ENCODE peak calls at places on chromosomes 1 and 21, in ten cellular contexts. One of them, this sample, is unnamed.
A peak's percentile ranks its signal among the peaks of the same experiment; 100 is the strongest.

GRCh38 chr1:226702957-226703831 is 35.9 kb downstream of the ITPKB start:
- DNase-seq in activated CD4-positive, alpha-beta T cell treated with anti-CD3 and anti-CD28 coated beads, Interleukin-2, amount 50 U/mL, for 4 hours: peak; percentile 68
- DNase-seq in lung microvascular endothelial cell: peak; percentile 61
- DNase-seq in activated naive CD8-positive, alpha-beta T cell treated with anti-CD3 and anti-CD28 coated beads for 36 hours: peak; percentile 91
- DNase-seq in stimulated activated CD4-positive, alpha-beta T cell treated with anti-CD3 and anti-CD28 coated beads, Interleukin-4, amount 100 ng/mL, for 24 hours: peak; percentile 79
- DNase-seq in T-helper 2 cell: peak; percentile 67
- DNase-seq in EH: peak; percentile 83
- DNase-seq in coronary artery: peak; percentile 83
- DNase-seq in GM12892: peak; percentile 88
- DNase-seq in left ventricle myocardium superior: peak; percentile 91
- DNase-seq in this sample: peak; percentile 77

GRCh38 chr1:201350884-201351283 is 26.6 kb downstream of the TNNT2 start:
- DNase-seq in left ventricle myocardium superior: no peak
- DNase-seq in EH: no peak
- DNase-seq in coronary artery: no peak
- DNase-seq in activated naive CD8-positive, alpha-beta T cell treated with anti-CD3 and anti-CD28 coated beads for 36 hours: no peak
- DNase-seq in activated CD4-positive, alpha-beta T cell treated with anti-CD3 and anti-CD28 coated beads, Interleukin-2, amount 50 U/mL, for 4 hours: no peak
- DNase-seq in GM12892: no peak
- DNase-seq in stimulated activated CD4-positive, alpha-beta T cell treated with anti-CD3 and anti-CD28 coated beads, Interleukin-4, amount 100 ng/mL, for 24 hours: no peak
- DNase-seq in lung microvascular endothelial cell: no peak
- DNase-seq in T-helper 2 cell: no peak
- DNase-seq in this sample: no peak

GRCh38 chr1:84148758-84149157 is 4.7 kb downstream of the PRKACB start:
- DNase-seq in lung microvascular endothelial cell: no peak
- DNase-seq in T-helper 2 cell: no peak
- DNase-seq in activated naive CD8-positive, alpha-beta T cell treated with anti-CD3 and anti-CD28 coated beads for 36 hours: no peak
- DNase-seq in coronary artery: no peak
- DNase-seq in stimulated activated CD4-positive, alpha-beta T cell treated with anti-CD3 and anti-CD28 coated beads, Interleukin-4, amount 100 ng/mL, for 24 hours: no peak
- DNase-seq in GM12892: no peak
- DNase-seq in EH: no peak
- DNase-seq in activated CD4-positive, alpha-beta T cell treated with anti-CD3 and anti-CD28 coated beads, Interleukin-2, amount 50 U/mL, for 4 hours: no peak
- DNase-seq in left ventricle myocardium superior: no peak
- DNase-seq in this sample: no peak

GRCh38 chr1:3821004-3821933 is 25.0 kb upstream of the LRRC47 start:
- DNase-seq in T-helper 2 cell: no peak
- DNase-seq in EH: no peak
- DNase-seq in coronary artery: no peak
- DNase-seq in left ventricle myocardium superior: no peak
- DNase-seq in activated naive CD8-positive, alpha-beta T cell treated with anti-CD3 and anti-CD28 coated beads for 36 hours: no peak
- DNase-seq in activated CD4-positive, alpha-beta T cell treated with anti-CD3 and anti-CD28 coated beads, Interleukin-2, amount 50 U/mL, for 4 hours: no peak
- DNase-seq in GM12892: no peak
- DNase-seq in stimulated activated CD4-positive, alpha-beta T cell treated with anti-CD3 and anti-CD28 coated beads, Interleukin-4, amount 100 ng/mL, for 24 hours: no peak
- DNase-seq in lung microvascular endothelial cell: no peak
- DNase-seq in this sample: no peak

GRCh38 chr21:17468698-17469097 is 44.1 kb upstream of the CXADR start:
- DNase-seq in stimulated activated CD4-positive, alpha-beta T cell treated with anti-CD3 and anti-CD28 coated beads, Interleukin-4, amount 100 ng/mL, for 24 hours: no peak
- DNase-seq in left ventricle myocardium superior: no peak
- DNase-seq in activated naive CD8-positive, alpha-beta T cell treated with anti-CD3 and anti-CD28 coated beads for 36 hours: no peak
- DNase-seq in EH: no peak
- DNase-seq in T-helper 2 cell: no peak
- DNase-seq in GM12892: no peak
- DNase-seq in activated CD4-positive, alpha-beta T cell treated with anti-CD3 and anti-CD28 coated beads, Interleukin-2, amount 50 U/mL, for 4 hours: no peak
- DNase-seq in coronary artery: no peak
- DNase-seq in lung microvascular endothelial cell: no peak
- DNase-seq in this sample: no peak

GRCh38 chr1:99347041-99347684 is 82.9 kb downstream of the PLPPR4 start:
- DNase-seq in lung microvascular endothelial cell: no peak
- DNase-seq in EH: no peak
- DNase-seq in T-helper 2 cell: no peak
- DNase-seq in activated naive CD8-positive, alpha-beta T cell treated with anti-CD3 and anti-CD28 coated beads for 36 hours: no peak
- DNase-seq in activated CD4-positive, alpha-beta T cell treated with anti-CD3 and anti-CD28 coated beads, Interleukin-2, amount 50 U/mL, for 4 hours: no peak
- DNase-seq in coronary artery: no peak
- DNase-seq in stimulated activated CD4-positive, alpha-beta T cell treated with anti-CD3 and anti-CD28 coated beads, Interleukin-4, amount 100 ng/mL, for 24 hours: no peak
- DNase-seq in left ventricle myocardium superior: no peak
- DNase-seq in GM12892: no peak
- DNase-seq in this sample: no peak

GRCh38 chr1:9586147-9586766 is 2.5 kb upstream of the TMEM201 start:
- DNase-seq in coronary artery: no peak
- DNase-seq in lung microvascular endothelial cell: no peak
- DNase-seq in activated naive CD8-positive, alpha-beta T cell treated with anti-CD3 and anti-CD28 coated beads for 36 hours: no peak
- DNase-seq in EH: no peak
- DNase-seq in stimulated activated CD4-positive, alpha-beta T cell treated with anti-CD3 and anti-CD28 coated beads, Interleukin-4, amount 100 ng/mL, for 24 hours: no peak
- DNase-seq in GM12892: no peak
- DNase-seq in T-helper 2 cell: no peak
- DNase-seq in activated CD4-positive, alpha-beta T cell treated with anti-CD3 and anti-CD28 coated beads, Interleukin-2, amount 50 U/mL, for 4 hours: no peak
- DNase-seq in left ventricle myocardium superior: peak; percentile 6
- DNase-seq in this sample: no peak

GRCh38 chr1:180598333-180598979 is 33.4 kb upstream of the XPR1 start:
- DNase-seq in lung microvascular endothelial cell: no peak
- DNase-seq in left ventricle myocardium superior: no peak
- DNase-seq in T-helper 2 cell: no peak
- DNase-seq in EH: peak; percentile 32
- DNase-seq in coronary artery: no peak
- DNase-seq in activated naive CD8-positive, alpha-beta T cell treated with anti-CD3 and anti-CD28 coated beads for 36 hours: no peak
- DNase-seq in GM12892: no peak
- DNase-seq in stimulated activated CD4-positive, alpha-beta T cell treated with anti-CD3 and anti-CD28 coated beads, Interleukin-4, amount 100 ng/mL, for 24 hours: no peak
- DNase-seq in activated CD4-positive, alpha-beta T cell treated with anti-CD3 and anti-CD28 coated beads, Interleukin-2, amount 50 U/mL, for 4 hours: no peak
- DNase-seq in this sample: no peak

GRCh38 chr21:27104749-27105439 is 138.0 kb upstream of the ADAMTS5 start:
- DNase-seq in stimulated activated CD4-positive, alpha-beta T cell treated with anti-CD3 and anti-CD28 coated beads, Interleukin-4, amount 100 ng/mL, for 24 hours: no peak
- DNase-seq in activated naive CD8-positive, alpha-beta T cell treated with anti-CD3 and anti-CD28 coated beads for 36 hours: no peak
- DNase-seq in lung microvascular endothelial cell: no peak
- DNase-seq in left ventricle myocardium superior: no peak
- DNase-seq in coronary artery: no peak
- DNase-seq in EH: peak; percentile 70
- DNase-seq in GM12892: no peak
- DNase-seq in activated CD4-positive, alpha-beta T cell treated with anti-CD3 and anti-CD28 coated beads, Interleukin-2, amount 50 U/mL, for 4 hours: no peak
- DNase-seq in T-helper 2 cell: no peak
- DNase-seq in this sample: no peak

GRCh38 chr1:114671011-114671938 is 1.4 kb upstream of the DENND2C start:
- DNase-seq in activated naive CD8-positive, alpha-beta T cell treated with anti-CD3 and anti-CD28 coated beads for 36 hours: no peak
- DNase-seq in left ventricle myocardium superior: no peak
- DNase-seq in activated CD4-positive, alpha-beta T cell treated with anti-CD3 and anti-CD28 coated beads, Interleukin-2, amount 50 U/mL, for 4 hours: no peak
- DNase-seq in stimulated activated CD4-positive, alpha-beta T cell treated with anti-CD3 and anti-CD28 coated beads, Interleukin-4, amount 100 ng/mL, for 24 hours: no peak
- DNase-seq in GM12892: no peak
- DNase-seq in T-helper 2 cell: no peak
- DNase-seq in coronary artery: no peak
- DNase-seq in EH: peak; percentile 9
- DNase-seq in lung microvascular endothelial cell: peak; percentile 10
- DNase-seq in this sample: no peak

GRCh38 chr1:159030865-159031472 is 21.3 kb downstream of the IFI16 start:
- DNase-seq in activated CD4-positive, alpha-beta T cell treated with anti-CD3 and anti-CD28 coated beads, Interleukin-2, amount 50 U/mL, for 4 hours: no peak
- DNase-seq in EH: no peak
- DNase-seq in coronary artery: no peak
- DNase-seq in T-helper 2 cell: no peak
- DNase-seq in stimulated activated CD4-positive, alpha-beta T cell treated with anti-CD3 and anti-CD28 coated beads, Interleukin-4, amount 100 ng/mL, for 24 hours: no peak
- DNase-seq in lung microvascular endothelial cell: no peak
- DNase-seq in left ventricle myocardium superior: no peak
- DNase-seq in GM12892: no peak
- DNase-seq in activated naive CD8-positive, alpha-beta T cell treated with anti-CD3 and anti-CD28 coated beads for 36 hours: no peak
- DNase-seq in this sample: no peak

GRCh38 chr1:15640667-15641066 is 23.4 kb downstream of the DDI2 start:
- DNase-seq in activated naive CD8-positive, alpha-beta T cell treated with anti-CD3 and anti-CD28 coated beads for 36 hours: no peak
- DNase-seq in activated CD4-positive, alpha-beta T cell treated with anti-CD3 and anti-CD28 coated beads, Interleukin-2, amount 50 U/mL, for 4 hours: no peak
- DNase-seq in GM12892: no peak
- DNase-seq in coronary artery: no peak
- DNase-seq in lung microvascular endothelial cell: no peak
- DNase-seq in T-helper 2 cell: no peak
- DNase-seq in left ventricle myocardium superior: no peak
- DNase-seq in EH: peak; percentile 12
- DNase-seq in stimulated activated CD4-positive, alpha-beta T cell treated with anti-CD3 and anti-CD28 coated beads, Interleukin-4, amount 100 ng/mL, for 24 hours: no peak
- DNase-seq in this sample: no peak

GRCh38 chr1:40825430-40825778 is 36.8 kb downstream of the CITED4 start:
- DNase-seq in lung microvascular endothelial cell: no peak
- DNase-seq in EH: peak; percentile 27
- DNase-seq in stimulated activated CD4-positive, alpha-beta T cell treated with anti-CD3 and anti-CD28 coated beads, Interleukin-4, amount 100 ng/mL, for 24 hours: no peak
- DNase-seq in activated naive CD8-positive, alpha-beta T cell treated with anti-CD3 and anti-CD28 coated beads for 36 hours: peak; percentile 19
- DNase-seq in activated CD4-positive, alpha-beta T cell treated with anti-CD3 and anti-CD28 coated beads, Interleukin-2, amount 50 U/mL, for 4 hours: no peak
- DNase-seq in GM12892: peak; percentile 45
- DNase-seq in left ventricle myocardium superior: peak; percentile 20
- DNase-seq in coronary artery: no peak
- DNase-seq in T-helper 2 cell: no peak
- DNase-seq in this sample: no peak

GRCh38 chr1:204350857-204351573 is 8.7 kb downstream of the PLEKHA6 start:
- DNase-seq in T-helper 2 cell: no peak
- DNase-seq in GM12892: no peak
- DNase-seq in stimulated activated CD4-positive, alpha-beta T cell treated with anti-CD3 and anti-CD28 coated beads, Interleukin-4, amount 100 ng/mL, for 24 hours: peak; percentile 11
- DNase-seq in activated naive CD8-positive, alpha-beta T cell treated with anti-CD3 and anti-CD28 coated beads for 36 hours: no peak
- DNase-seq in lung microvascular endothelial cell: peak; percentile 74
- DNase-seq in activated CD4-positive, alpha-beta T cell treated with anti-CD3 and anti-CD28 coated beads, Interleukin-2, amount 50 U/mL, for 4 hours: no peak
- DNase-seq in EH: peak; percentile 69
- DNase-seq in left ventricle myocardium superior: peak; percentile 88
- DNase-seq in coronary artery: peak; percentile 85
- DNase-seq in this sample: no peak

GRCh38 chr1:117826551-117827078 is 102.8 kb downstream of the GDAP2 start:
- DNase-seq in activated naive CD8-positive, alpha-beta T cell treated with anti-CD3 and anti-CD28 coated beads for 36 hours: no peak
- DNase-seq in left ventricle myocardium superior: peak; percentile 70
- DNase-seq in T-helper 2 cell: no peak
- DNase-seq in stimulated activated CD4-positive, alpha-beta T cell treated with anti-CD3 and anti-CD28 coated beads, Interleukin-4, amount 100 ng/mL, for 24 hours: no peak
- DNase-seq in coronary artery: no peak
- DNase-seq in EH: peak; percentile 97
- DNase-seq in GM12892: no peak
- DNase-seq in lung microvascular endothelial cell: peak; percentile 89
- DNase-seq in activated CD4-positive, alpha-beta T cell treated with anti-CD3 and anti-CD28 coated beads, Interleukin-2, amount 50 U/mL, for 4 hours: no peak
- DNase-seq in this sample: no peak

GRCh38 chr1:202018476-202019234 is 8.3 kb downstream of the ELF3 start:
- DNase-seq in coronary artery: no peak
- DNase-seq in T-helper 2 cell: no peak
- DNase-seq in activated CD4-positive, alpha-beta T cell treated with anti-CD3 and anti-CD28 coated beads, Interleukin-2, amount 50 U/mL, for 4 hours: no peak
- DNase-seq in stimulated activated CD4-positive, alpha-beta T cell treated with anti-CD3 and anti-CD28 coated beads, Interleukin-4, amount 100 ng/mL, for 24 hours: no peak
- DNase-seq in GM12892: no peak
- DNase-seq in EH: no peak
- DNase-seq in left ventricle myocardium superior: no peak
- DNase-seq in activated naive CD8-positive, alpha-beta T cell treated with anti-CD3 and anti-CD28 coated beads for 36 hours: no peak
- DNase-seq in lung microvascular endothelial cell: no peak
- DNase-seq in this sample: no peak

GRCh38 chr1:33735624-33736023 is 128.3 kb upstream of the HMGB4 start:
- DNase-seq in coronary artery: no peak
- DNase-seq in activated CD4-positive, alpha-beta T cell treated with anti-CD3 and anti-CD28 coated beads, Interleukin-2, amount 50 U/mL, for 4 hours: no peak
- DNase-seq in activated naive CD8-positive, alpha-beta T cell treated with anti-CD3 and anti-CD28 coated beads for 36 hours: no peak
- DNase-seq in left ventricle myocardium superior: no peak
- DNase-seq in GM12892: no peak
- DNase-seq in lung microvascular endothelial cell: no peak
- DNase-seq in T-helper 2 cell: no peak
- DNase-seq in EH: peak; percentile 49
- DNase-seq in stimulated activated CD4-positive, alpha-beta T cell treated with anti-CD3 and anti-CD28 coated beads, Interleukin-4, amount 100 ng/mL, for 24 hours: no peak
- DNase-seq in this sample: no peak

GRCh38 chr1:205343431-205344009 is 13.2 kb downstream of the KLHDC8A start:
- DNase-seq in left ventricle myocardium superior: peak; percentile 33
- DNase-seq in GM12892: no peak
- DNase-seq in T-helper 2 cell: no peak
- DNase-seq in activated naive CD8-positive, alpha-beta T cell treated with anti-CD3 and anti-CD28 coated beads for 36 hours: peak; percentile 33
- DNase-seq in coronary artery: no peak
- DNase-seq in EH: no peak
- DNase-seq in stimulated activated CD4-positive, alpha-beta T cell treated with anti-CD3 and anti-CD28 coated beads, Interleukin-4, amount 100 ng/mL, for 24 hours: no peak
- DNase-seq in lung microvascular endothelial cell: no peak
- DNase-seq in activated CD4-positive, alpha-beta T cell treated with anti-CD3 and anti-CD28 coated beads, Interleukin-2, amount 50 U/mL, for 4 hours: no peak
- DNase-seq in this sample: no peak

GRCh38 chr21:42737969-42738590 is 84.7 kb downstream of the PDE9A start:
- DNase-seq in coronary artery: peak; percentile 73
- DNase-seq in T-helper 2 cell: no peak
- DNase-seq in left ventricle myocardium superior: peak; percentile 54
- DNase-seq in GM12892: no peak
- DNase-seq in lung microvascular endothelial cell: peak; percentile 43
- DNase-seq in stimulated activated CD4-positive, alpha-beta T cell treated with anti-CD3 and anti-CD28 coated beads, Interleukin-4, amount 100 ng/mL, for 24 hours: peak; percentile 38
- DNase-seq in activated CD4-positive, alpha-beta T cell treated with anti-CD3 and anti-CD28 coated beads, Interleukin-2, amount 50 U/mL, for 4 hours: peak; percentile 13
- DNase-seq in activated naive CD8-positive, alpha-beta T cell treated with anti-CD3 and anti-CD28 coated beads for 36 hours: peak; percentile 18
- DNase-seq in EH: no peak
- DNase-seq in this sample: peak; percentile 28

GRCh38 chr1:60746278-60746761 is 336.0 kb upstream of the NFIA start:
- DNase-seq in left ventricle myocardium superior: peak; percentile 45
- DNase-seq in activated CD4-positive, alpha-beta T cell treated with anti-CD3 and anti-CD28 coated beads, Interleukin-2, amount 50 U/mL, for 4 hours: no peak
- DNase-seq in GM12892: no peak
- DNase-seq in T-helper 2 cell: no peak
- DNase-seq in coronary artery: no peak
- DNase-seq in EH: no peak
- DNase-seq in lung microvascular endothelial cell: no peak
- DNase-seq in stimulated activated CD4-positive, alpha-beta T cell treated with anti-CD3 and anti-CD28 coated beads, Interleukin-4, amount 100 ng/mL, for 24 hours: no peak
- DNase-seq in activated naive CD8-positive, alpha-beta T cell treated with anti-CD3 and anti-CD28 coated beads for 36 hours: no peak
- DNase-seq in this sample: no peak

GRCh38 chr1:58745666-58746065 is 38.2 kb downstream of the JUN start:
- DNase-seq in T-helper 2 cell: no peak
- DNase-seq in stimulated activated CD4-positive, alpha-beta T cell treated with anti-CD3 and anti-CD28 coated beads, Interleukin-4, amount 100 ng/mL, for 24 hours: no peak
- DNase-seq in coronary artery: no peak
- DNase-seq in left ventricle myocardium superior: no peak
- DNase-seq in lung microvascular endothelial cell: no peak
- DNase-seq in EH: no peak
- DNase-seq in activated naive CD8-positive, alpha-beta T cell treated with anti-CD3 and anti-CD28 coated beads for 36 hours: no peak
- DNase-seq in GM12892: no peak
- DNase-seq in activated CD4-positive, alpha-beta T cell treated with anti-CD3 and anti-CD28 coated beads, Interleukin-2, amount 50 U/mL, for 4 hours: no peak
- DNase-seq in this sample: no peak

GRCh38 chr1:183996396-183996795 is 41.1 kb downstream of the COLGALT2 start:
- DNase-seq in EH: no peak
- DNase-seq in left ventricle myocardium superior: no peak
- DNase-seq in lung microvascular endothelial cell: no peak
- DNase-seq in activated naive CD8-positive, alpha-beta T cell treated with anti-CD3 and anti-CD28 coated beads for 36 hours: no peak
- DNase-seq in coronary artery: no peak
- DNase-seq in GM12892: no peak
- DNase-seq in T-helper 2 cell: no peak
- DNase-seq in stimulated activated CD4-positive, alpha-beta T cell treated with anti-CD3 and anti-CD28 coated beads, Interleukin-4, amount 100 ng/mL, for 24 hours: no peak
- DNase-seq in activated CD4-positive, alpha-beta T cell treated with anti-CD3 and anti-CD28 coated beads, Interleukin-2, amount 50 U/mL, for 4 hours: no peak
- DNase-seq in this sample: no peak

GRCh38 chr21:42553435-42553834 is 39.8 kb downstream of the SLC37A1 start:
- DNase-seq in coronary artery: no peak
- DNase-seq in lung microvascular endothelial cell: no peak
- DNase-seq in activated CD4-positive, alpha-beta T cell treated with anti-CD3 and anti-CD28 coated beads, Interleukin-2, amount 50 U/mL, for 4 hours: no peak
- DNase-seq in EH: no peak
- DNase-seq in stimulated activated CD4-positive, alpha-beta T cell treated with anti-CD3 and anti-CD28 coated beads, Interleukin-4, amount 100 ng/mL, for 24 hours: no peak
- DNase-seq in left ventricle myocardium superior: no peak
- DNase-seq in activated naive CD8-positive, alpha-beta T cell treated with anti-CD3 and anti-CD28 coated beads for 36 hours: no peak
- DNase-seq in GM12892: no peak
- DNase-seq in T-helper 2 cell: no peak
- DNase-seq in this sample: no peak

GRCh38 chr1:151868404-151868980 is 15.0 kb upstream of the THEM5 start:
- DNase-seq in EH: no peak
- DNase-seq in activated naive CD8-positive, alpha-beta T cell treated with anti-CD3 and anti-CD28 coated beads for 36 hours: no peak
- DNase-seq in activated CD4-positive, alpha-beta T cell treated with anti-CD3 and anti-CD28 coated beads, Interleukin-2, amount 50 U/mL, for 4 hours: no peak
- DNase-seq in lung microvascular endothelial cell: no peak
- DNase-seq in stimulated activated CD4-positive, alpha-beta T cell treated with anti-CD3 and anti-CD28 coated beads, Interleukin-4, amount 100 ng/mL, for 24 hours: no peak
- DNase-seq in T-helper 2 cell: no peak
- DNase-seq in GM12892: no peak
- DNase-seq in coronary artery: no peak
- DNase-seq in left ventricle myocardium superior: no peak
- DNase-seq in this sample: no peak

GRCh38 chr1:11980676-11980972 is 380 bp downstream of the MFN2 start:
- DNase-seq in activated naive CD8-positive, alpha-beta T cell treated with anti-CD3 and anti-CD28 coated beads for 36 hours: no peak
- DNase-seq in left ventricle myocardium superior: no peak
- DNase-seq in lung microvascular endothelial cell: no peak
- DNase-seq in EH: no peak
- DNase-seq in coronary artery: no peak
- DNase-seq in stimulated activated CD4-positive, alpha-beta T cell treated with anti-CD3 and anti-CD28 coated beads, Interleukin-4, amount 100 ng/mL, for 24 hours: no peak
- DNase-seq in activated CD4-positive, alpha-beta T cell treated with anti-CD3 and anti-CD28 coated beads, Interleukin-2, amount 50 U/mL, for 4 hours: no peak
- DNase-seq in T-helper 2 cell: peak; percentile 3
- DNase-seq in GM12892: no peak
- DNase-seq in this sample: no peak

GRCh38 chr1:151108331-151108730 is 37.8 kb downstream of the GABPB2 start:
- DNase-seq in T-helper 2 cell: no peak
- DNase-seq in stimulated activated CD4-positive, alpha-beta T cell treated with anti-CD3 and anti-CD28 coated beads, Interleukin-4, amount 100 ng/mL, for 24 hours: no peak
- DNase-seq in activated CD4-positive, alpha-beta T cell treated with anti-CD3 and anti-CD28 coated beads, Interleukin-2, amount 50 U/mL, for 4 hours: no peak
- DNase-seq in GM12892: no peak
- DNase-seq in left ventricle myocardium superior: no peak
- DNase-seq in coronary artery: no peak
- DNase-seq in EH: no peak
- DNase-seq in lung microvascular endothelial cell: no peak
- DNase-seq in activated naive CD8-positive, alpha-beta T cell treated with anti-CD3 and anti-CD28 coated beads for 36 hours: no peak
- DNase-seq in this sample: no peak

GRCh38 chr1:85387781-85388180 is 77.2 kb downstream of the DDAH1 start:
- DNase-seq in coronary artery: no peak
- DNase-seq in T-helper 2 cell: no peak
- DNase-seq in GM12892: no peak
- DNase-seq in left ventricle myocardium superior: no peak
- DNase-seq in activated CD4-positive, alpha-beta T cell treated with anti-CD3 and anti-CD28 coated beads, Interleukin-2, amount 50 U/mL, for 4 hours: no peak
- DNase-seq in stimulated activated CD4-positive, alpha-beta T cell treated with anti-CD3 and anti-CD28 coated beads, Interleukin-4, amount 100 ng/mL, for 24 hours: no peak
- DNase-seq in EH: peak; percentile 26
- DNase-seq in activated naive CD8-positive, alpha-beta T cell treated with anti-CD3 and anti-CD28 coated beads for 36 hours: no peak
- DNase-seq in lung microvascular endothelial cell: peak; percentile 53
- DNase-seq in this sample: no peak

GRCh38 chr1:36879613-36880012 is 154.7 kb downstream of the GRIK3 start:
- DNase-seq in EH: no peak
- DNase-seq in stimulated activated CD4-positive, alpha-beta T cell treated with anti-CD3 and anti-CD28 coated beads, Interleukin-4, amount 100 ng/mL, for 24 hours: no peak
- DNase-seq in activated naive CD8-positive, alpha-beta T cell treated with anti-CD3 and anti-CD28 coated beads for 36 hours: no peak
- DNase-seq in GM12892: no peak
- DNase-seq in T-helper 2 cell: no peak
- DNase-seq in coronary artery: peak; percentile 55
- DNase-seq in lung microvascular endothelial cell: no peak
- DNase-seq in left ventricle myocardium superior: no peak
- DNase-seq in activated CD4-positive, alpha-beta T cell treated with anti-CD3 and anti-CD28 coated beads, Interleukin-2, amount 50 U/mL, for 4 hours: no peak
- DNase-seq in this sample: no peak